ENCODE peak calls at places on chromosomes 13 and 19, in six cellular contexts. One of them, this sample, is unnamed.

GRCh38 chr19:16200038-16200775 is 2.5 kb downstream of the AP1M1 start:
- DNase-seq in dorsolateral prefrontal cortex: no peak
- DNase-seq in GM10248: no peak
- DNase-seq in activated B cell treated with CpG ODN at 0.5 μM for 24 hours: no peak
- DNase-seq in esophagus squamous epithelium: no peak
- DNase-seq in tibial nerve: peak; percentile 61
- DNase-seq in this sample: no peak

GRCh38 chr19:31418055-31418454 is 68.8 kb upstream of the TSHZ3 start:
- DNase-seq in dorsolateral prefrontal cortex: no peak
- DNase-seq in GM10248: no peak
- DNase-seq in activated B cell treated with CpG ODN at 0.5 μM for 24 hours: no peak
- DNase-seq in esophagus squamous epithelium: no peak
- DNase-seq in tibial nerve: no peak
- DNase-seq in this sample: no peak

GRCh38 chr13:38366954-38367645 is 17.4 kb downstream of the UFM1 start:
- DNase-seq in dorsolateral prefrontal cortex: no peak
- DNase-seq in GM10248: no peak
- DNase-seq in activated B cell treated with CpG ODN at 0.5 μM for 24 hours: no peak
- DNase-seq in esophagus squamous epithelium: no peak
- DNase-seq in tibial nerve: no peak
- DNase-seq in this sample: no peak

GRCh38 chr13:26604784-26605183 is 47.3 kb downstream of the WASF3 start:
- DNase-seq in dorsolateral prefrontal cortex: no peak
- DNase-seq in GM10248: no peak
- DNase-seq in activated B cell treated with CpG ODN at 0.5 μM for 24 hours: no peak
- DNase-seq in esophagus squamous epithelium: no peak
- DNase-seq in tibial nerve: peak; percentile 72
- DNase-seq in this sample: no peak

GRCh38 chr13:35925669-35926068 is 205.5 kb downstream of the DCLK1 start:
- DNase-seq in dorsolateral prefrontal cortex: no peak
- DNase-seq in GM10248: no peak
- DNase-seq in activated B cell treated with CpG ODN at 0.5 μM for 24 hours: no peak
- DNase-seq in esophagus squamous epithelium: no peak
- DNase-seq in tibial nerve: no peak
- DNase-seq in this sample: no peak

GRCh38 chr19:51325161-51325979 is 13.9 kb downstream of the IGLON5 start:
- DNase-seq in dorsolateral prefrontal cortex: no peak
- DNase-seq in GM10248: no peak
- DNase-seq in activated B cell treated with CpG ODN at 0.5 μM for 24 hours: no peak
- DNase-seq in esophagus squamous epithelium: no peak
- DNase-seq in tibial nerve: no peak
- DNase-seq in this sample: no peak

GRCh38 chr19:34595683-34596082 is 81.3 kb downstream of the SCGB2B2 start:
- DNase-seq in dorsolateral prefrontal cortex: no peak
- DNase-seq in GM10248: no peak
- DNase-seq in activated B cell treated with CpG ODN at 0.5 μM for 24 hours: no peak
- DNase-seq in esophagus squamous epithelium: no peak
- DNase-seq in tibial nerve: no peak
- DNase-seq in this sample: no peak

GRCh38 chr19:45173816-45174215 is 4.2 kb downstream of the TRAPPC6A start:
- DNase-seq in dorsolateral prefrontal cortex: no peak
- DNase-seq in GM10248: no peak
- DNase-seq in activated B cell treated with CpG ODN at 0.5 μM for 24 hours: no peak
- DNase-seq in esophagus squamous epithelium: no peak
- DNase-seq in tibial nerve: no peak
- DNase-seq in this sample: no peak

GRCh38 chr19:12796146-12797071 is 5.1 kb downstream of the JUNB start:
- DNase-seq in dorsolateral prefrontal cortex: peak; percentile 73
- DNase-seq in GM10248: peak; percentile 67
- DNase-seq in activated B cell treated with CpG ODN at 0.5 μM for 24 hours: peak; percentile 63
- DNase-seq in esophagus squamous epithelium: no peak
- DNase-seq in tibial nerve: peak; percentile 76
- DNase-seq in this sample: no peak

GRCh38 chr13:21402586-21403307 is 56.4 kb downstream of the ZDHHC20 start:
- DNase-seq in dorsolateral prefrontal cortex: no peak
- DNase-seq in GM10248: no peak
- DNase-seq in activated B cell treated with CpG ODN at 0.5 μM for 24 hours: no peak
- DNase-seq in esophagus squamous epithelium: no peak
- DNase-seq in tibial nerve: no peak
- DNase-seq in this sample: no peak

GRCh38 chr19:46717034-46717715 is at the start of gene PRKD2:
- DNase-seq in dorsolateral prefrontal cortex: peak; percentile 82
- DNase-seq in GM10248: peak; percentile 96
- DNase-seq in activated B cell treated with CpG ODN at 0.5 μM for 24 hours: peak; percentile 92
- DNase-seq in esophagus squamous epithelium: no peak
- DNase-seq in tibial nerve: peak; percentile 89
- DNase-seq in this sample: peak; percentile 90

GRCh38 chr19:48962029-48962848 is 2.9 kb upstream of the FTL start:
- DNase-seq in dorsolateral prefrontal cortex: no peak
- DNase-seq in GM10248: peak; percentile 85
- DNase-seq in activated B cell treated with CpG ODN at 0.5 μM for 24 hours: peak; percentile 53
- DNase-seq in esophagus squamous epithelium: no peak
- DNase-seq in tibial nerve: peak; percentile 44
- DNase-seq in this sample: no peak

GRCh38 chr19:21851596-21852345 is 15.8 kb upstream of the ZNF43 start:
- DNase-seq in dorsolateral prefrontal cortex: peak; percentile 97
- DNase-seq in GM10248: peak; percentile 87
- DNase-seq in activated B cell treated with CpG ODN at 0.5 μM for 24 hours: peak; percentile 79
- DNase-seq in esophagus squamous epithelium: peak; percentile 52
- DNase-seq in tibial nerve: peak; percentile 96
- DNase-seq in this sample: peak; percentile 78

GRCh38 chr19:40576181-40576584 is 490 bp upstream of the SHKBP1 start:
- DNase-seq in dorsolateral prefrontal cortex: no peak
- DNase-seq in GM10248: no peak
- DNase-seq in activated B cell treated with CpG ODN at 0.5 μM for 24 hours: peak; percentile 54
- DNase-seq in esophagus squamous epithelium: no peak
- DNase-seq in tibial nerve: no peak
- DNase-seq in this sample: no peak

GRCh38 chr13:23947893-23948292 is 50.6 kb upstream of the C1QTNF9B start:
- DNase-seq in dorsolateral prefrontal cortex: no peak
- DNase-seq in GM10248: no peak
- DNase-seq in activated B cell treated with CpG ODN at 0.5 μM for 24 hours: no peak
- DNase-seq in esophagus squamous epithelium: no peak
- DNase-seq in tibial nerve: no peak
- DNase-seq in this sample: no peak

GRCh38 chr13:95948646-95949045 is 104.6 kb downstream of the UGGT2 start:
- DNase-seq in dorsolateral prefrontal cortex: no peak
- DNase-seq in GM10248: no peak
- DNase-seq in activated B cell treated with CpG ODN at 0.5 μM for 24 hours: no peak
- DNase-seq in esophagus squamous epithelium: no peak
- DNase-seq in tibial nerve: no peak
- DNase-seq in this sample: no peak

GRCh38 chr13:30881191-30881651 is 24.9 kb upstream of the MEDAG start:
- DNase-seq in dorsolateral prefrontal cortex: no peak
- DNase-seq in GM10248: no peak
- DNase-seq in activated B cell treated with CpG ODN at 0.5 μM for 24 hours: no peak
- DNase-seq in esophagus squamous epithelium: no peak
- DNase-seq in tibial nerve: no peak
- DNase-seq in this sample: no peak

GRCh38 chr19:36009220-36009619 is 607 bp upstream of the SYNE4 start:
- DNase-seq in dorsolateral prefrontal cortex: peak; percentile 40
- DNase-seq in GM10248: peak; percentile 72
- DNase-seq in activated B cell treated with CpG ODN at 0.5 μM for 24 hours: peak; percentile 37
- DNase-seq in esophagus squamous epithelium: no peak
- DNase-seq in tibial nerve: peak; percentile 42
- DNase-seq in this sample: no peak

GRCh38 chr19:36051637-36052036 is 2.4 kb downstream of the THAP8 start:
- DNase-seq in dorsolateral prefrontal cortex: no peak
- DNase-seq in GM10248: no peak
- DNase-seq in activated B cell treated with CpG ODN at 0.5 μM for 24 hours: no peak
- DNase-seq in esophagus squamous epithelium: no peak
- DNase-seq in tibial nerve: no peak
- DNase-seq in this sample: no peak

GRCh38 chr13:32010137-32010536 is 21.4 kb upstream of the FRY start:
- DNase-seq in dorsolateral prefrontal cortex: no peak
- DNase-seq in GM10248: no peak
- DNase-seq in activated B cell treated with CpG ODN at 0.5 μM for 24 hours: no peak
- DNase-seq in esophagus squamous epithelium: no peak
- DNase-seq in tibial nerve: no peak
- DNase-seq in this sample: no peak

GRCh38 chr13:61029064-61029463 is 386.6 kb downstream of the PCDH20 start:
- DNase-seq in dorsolateral prefrontal cortex: no peak
- DNase-seq in GM10248: no peak
- DNase-seq in activated B cell treated with CpG ODN at 0.5 μM for 24 hours: no peak
- DNase-seq in esophagus squamous epithelium: no peak
- DNase-seq in tibial nerve: no peak
- DNase-seq in this sample: no peak

GRCh38 chr19:2171349-2172145 is 7.8 kb downstream of the DOT1L start:
- DNase-seq in dorsolateral prefrontal cortex: no peak
- DNase-seq in GM10248: peak; percentile 88
- DNase-seq in activated B cell treated with CpG ODN at 0.5 μM for 24 hours: peak; percentile 90
- DNase-seq in esophagus squamous epithelium: no peak
- DNase-seq in tibial nerve: no peak
- DNase-seq in this sample: no peak

GRCh38 chr19:33240181-33240771 is 14.6 kb upstream of the SLC7A10 start:
- DNase-seq in dorsolateral prefrontal cortex: no peak
- DNase-seq in GM10248: no peak
- DNase-seq in activated B cell treated with CpG ODN at 0.5 μM for 24 hours: no peak
- DNase-seq in esophagus squamous epithelium: no peak
- DNase-seq in tibial nerve: no peak
- DNase-seq in this sample: no peak

DNA sequence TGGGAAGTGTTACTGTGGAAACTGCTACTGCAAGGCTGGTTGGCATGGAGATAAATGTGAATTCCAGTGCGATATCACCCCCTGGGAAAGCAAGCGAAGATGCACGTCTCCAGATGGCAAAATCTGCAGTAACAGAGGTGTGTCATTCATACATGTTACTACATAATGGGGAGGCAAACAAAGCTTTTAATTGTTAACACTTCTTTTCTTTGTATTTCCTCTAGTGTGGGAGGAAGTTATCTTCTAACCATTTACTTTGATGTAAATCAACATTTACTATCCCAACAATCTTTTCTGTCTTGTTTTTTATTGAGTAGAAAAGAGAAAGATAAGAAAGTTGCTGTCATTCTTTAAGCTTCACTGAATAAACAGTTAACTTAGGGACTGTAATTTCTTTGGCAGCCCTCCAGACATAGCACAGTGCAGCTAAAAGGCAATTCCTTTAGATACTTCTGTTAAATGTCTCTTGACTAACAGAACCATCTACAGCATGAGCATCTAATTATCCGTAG is 126.9 kb downstream of the ITGBL1 start:
- DNase-seq in dorsolateral prefrontal cortex: no peak
- DNase-seq in GM10248: no peak
- DNase-seq in activated B cell treated with CpG ODN at 0.5 μM for 24 hours: no peak
- DNase-seq in esophagus squamous epithelium: no peak
- DNase-seq in tibial nerve: no peak
- DNase-seq in this sample: no peak
- TF ChIP-seq CTCF in dorsolateral prefrontal cortex: no peak
- TF ChIP-seq CTCF in GM10248: no peak
- TF ChIP-seq CTCF in activated B cell treated with CpG ODN at 0.5 μM for 24 hours: no peak
- TF ChIP-seq CTCF in esophagus squamous epithelium: no peak
- TF ChIP-seq CTCF in tibial nerve: no peak
- TF ChIP-seq CTCF in this sample: no peak

DNA sequence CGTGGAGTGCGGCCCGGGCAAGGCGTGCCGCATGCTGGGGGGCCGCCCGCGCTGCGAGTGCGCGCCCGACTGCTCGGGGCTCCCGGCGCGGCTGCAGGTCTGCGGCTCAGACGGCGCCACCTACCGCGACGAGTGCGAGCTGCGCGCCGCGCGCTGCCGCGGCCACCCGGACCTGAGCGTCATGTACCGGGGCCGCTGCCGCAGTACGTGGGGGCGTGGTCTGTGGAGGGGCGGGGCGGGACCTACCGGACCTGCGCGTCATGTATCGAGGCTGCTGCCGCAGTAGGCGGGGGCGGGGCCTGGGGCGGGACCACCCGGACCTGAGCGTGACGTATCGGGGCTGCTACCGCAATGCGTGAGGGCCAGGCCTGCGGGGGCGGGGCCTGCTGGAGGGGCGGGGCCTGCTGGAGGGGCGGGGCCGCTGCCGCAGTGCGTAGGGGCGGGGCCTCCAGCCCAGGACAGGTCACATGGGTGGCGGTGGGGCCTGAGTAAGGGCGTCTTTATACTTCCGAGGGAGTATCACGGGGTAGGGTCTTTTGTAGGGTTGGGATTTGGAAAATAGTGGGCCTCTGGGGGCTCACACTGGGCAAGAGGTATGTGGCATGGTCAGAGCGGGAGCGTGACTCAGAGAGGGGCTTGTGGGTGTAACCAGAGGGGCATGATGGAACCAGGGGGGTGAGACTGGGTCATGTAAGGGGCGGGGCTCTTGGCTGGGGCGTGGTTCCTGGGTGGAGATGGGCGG is 4.3 kb downstream of the FSTL3 start:
- DNase-seq in dorsolateral prefrontal cortex: peak; percentile 99
- DNase-seq in GM10248: peak; percentile 99
- DNase-seq in activated B cell treated with CpG ODN at 0.5 μM for 24 hours: peak; percentile 95
- DNase-seq in esophagus squamous epithelium: peak; percentile 97
- DNase-seq in tibial nerve: peak; percentile 99
- DNase-seq in this sample: peak; percentile 97
- TF ChIP-seq CTCF in dorsolateral prefrontal cortex: peak; percentile 70
- TF ChIP-seq CTCF in GM10248: peak; percentile 73
- TF ChIP-seq CTCF in activated B cell treated with CpG ODN at 0.5 μM for 24 hours: no peak
- TF ChIP-seq CTCF in esophagus squamous epithelium: peak; percentile 52
- TF ChIP-seq CTCF in tibial nerve: peak; percentile 71
- TF ChIP-seq CTCF in this sample: peak; percentile 59

GRCh38 chr13:109680930-109681329 is 105.5 kb downstream of the IRS2 start:
- DNase-seq in dorsolateral prefrontal cortex: no peak
- DNase-seq in GM10248: no peak
- DNase-seq in activated B cell treated with CpG ODN at 0.5 μM for 24 hours: no peak
- DNase-seq in esophagus squamous epithelium: no peak
- DNase-seq in tibial nerve: no peak
- DNase-seq in this sample: no peak

GRCh38 chr13:109684836-109685602 is 101.4 kb downstream of the IRS2 start:
- DNase-seq in dorsolateral prefrontal cortex: no peak
- DNase-seq in GM10248: no peak
- DNase-seq in activated B cell treated with CpG ODN at 0.5 μM for 24 hours: no peak
- DNase-seq in esophagus squamous epithelium: no peak
- DNase-seq in tibial nerve: peak; percentile 31
- DNase-seq in this sample: no peak

GRCh38 chr13:109687559-109688448 is 98.6 kb downstream of the IRS2 start:
- DNase-seq in dorsolateral prefrontal cortex: no peak
- DNase-seq in GM10248: no peak
- DNase-seq in activated B cell treated with CpG ODN at 0.5 μM for 24 hours: no peak
- DNase-seq in esophagus squamous epithelium: no peak
- DNase-seq in tibial nerve: no peak
- DNase-seq in this sample: no peak

GRCh38 chr13:109682534-109683244 is 103.7 kb downstream of the IRS2 start:
- DNase-seq in dorsolateral prefrontal cortex: no peak
- DNase-seq in GM10248: no peak
- DNase-seq in activated B cell treated with CpG ODN at 0.5 μM for 24 hours: no peak
- DNase-seq in esophagus squamous epithelium: no peak
- DNase-seq in tibial nerve: no peak
- DNase-seq in this sample: no peak

GRCh38 chr13:109684084-109684835 is 102.1 kb downstream of the IRS2 start:
- DNase-seq in dorsolateral prefrontal cortex: no peak
- DNase-seq in GM10248: no peak
- DNase-seq in activated B cell treated with CpG ODN at 0.5 μM for 24 hours: no peak
- DNase-seq in esophagus squamous epithelium: no peak
- DNase-seq in tibial nerve: no peak
- DNase-seq in this sample: no peak
- TF ChIP-seq CTCF in dorsolateral prefrontal cortex: no peak
- TF ChIP-seq CTCF in GM10248: no peak
- TF ChIP-seq CTCF in activated B cell treated with CpG ODN at 0.5 μM for 24 hours: no peak
- TF ChIP-seq CTCF in esophagus squamous epithelium: no peak
- TF ChIP-seq CTCF in tibial nerve: no peak
- TF ChIP-seq CTCF in this sample: no peak

GRCh38 chr13:78689011-78689410 is 30.1 kb upstream of the OBI1 start:
- DNase-seq in dorsolateral prefrontal cortex: no peak
- DNase-seq in GM10248: no peak
- DNase-seq in activated B cell treated with CpG ODN at 0.5 μM for 24 hours: no peak
- DNase-seq in esophagus squamous epithelium: no peak
- DNase-seq in tibial nerve: no peak
- DNase-seq in this sample: no peak
- TF ChIP-seq CTCF in dorsolateral prefrontal cortex: no peak
- TF ChIP-seq CTCF in GM10248: peak; percentile 6
- TF ChIP-seq CTCF in activated B cell treated with CpG ODN at 0.5 μM for 24 hours: no peak
- TF ChIP-seq CTCF in esophagus squamous epithelium: no peak
- TF ChIP-seq CTCF in tibial nerve: no peak
- TF ChIP-seq CTCF in this sample: peak; percentile 13